ENCODE peak calls at places on chromosomes 11 and 22, in five cellular contexts. One of them, this sample, is unnamed.

GRCh38 chr11:105641433-105641832 is 31.6 kb downstream of the GRIA4 start:
- DNase-seq in CD4-positive, CD25-positive, alpha-beta regulatory T cell: no peak
- DNase-seq in breast epithelium: no peak
- DNase-seq in sigmoid colon: no peak
- DNase-seq in prostate gland: no peak
- DNase-seq in this sample: no peak

GRCh38 chr11:10622957-10623787 is 54.7 kb upstream of the LYVE1 start:
- DNase-seq in CD4-positive, CD25-positive, alpha-beta regulatory T cell: peak
- DNase-seq in breast epithelium: no peak
- DNase-seq in sigmoid colon: peak
- DNase-seq in prostate gland: no peak
- DNase-seq in this sample: no peak

GRCh38 chr11:44727114-44727372 is 281 bp downstream of the TSPAN18 start:
- DNase-seq in CD4-positive, CD25-positive, alpha-beta regulatory T cell: no peak
- DNase-seq in breast epithelium: no peak
- DNase-seq in sigmoid colon: no peak
- DNase-seq in prostate gland: no peak
- DNase-seq in this sample: no peak

GRCh38 chr11:85737738-85738137 is 51.7 kb upstream of the CCDC89 start:
- DNase-seq in CD4-positive, CD25-positive, alpha-beta regulatory T cell: peak
- DNase-seq in breast epithelium: no peak
- DNase-seq in sigmoid colon: no peak
- DNase-seq in prostate gland: no peak
- DNase-seq in this sample: no peak

GRCh38 chr11:130897262-130898182 is 18.8 kb downstream of the SNX19 start:
- DNase-seq in CD4-positive, CD25-positive, alpha-beta regulatory T cell: no peak
- DNase-seq in breast epithelium: peak
- DNase-seq in sigmoid colon: peak
- DNase-seq in prostate gland: peak
- DNase-seq in this sample: no peak

GRCh38 chr11:130099356-130099755 is 29.7 kb downstream of the APLP2 start:
- DNase-seq in CD4-positive, CD25-positive, alpha-beta regulatory T cell: no peak
- DNase-seq in breast epithelium: no peak
- DNase-seq in sigmoid colon: no peak
- DNase-seq in prostate gland: no peak
- DNase-seq in this sample: no peak

GRCh38 chr11:131042041-131042390 is 125.7 kb upstream of the SNX19 start:
- DNase-seq in CD4-positive, CD25-positive, alpha-beta regulatory T cell: no peak
- DNase-seq in breast epithelium: no peak
- DNase-seq in sigmoid colon: no peak
- DNase-seq in prostate gland: no peak
- DNase-seq in this sample: no peak

GRCh38 chr22:17826151-17826550 is 51.9 kb upstream of the BID start:
- DNase-seq in CD4-positive, CD25-positive, alpha-beta regulatory T cell: no peak
- DNase-seq in breast epithelium: no peak
- DNase-seq in sigmoid colon: no peak
- DNase-seq in prostate gland: no peak
- DNase-seq in this sample: no peak

GRCh38 chr11:93814966-93815633 is 31.0 kb downstream of the MED17 start:
- DNase-seq in CD4-positive, CD25-positive, alpha-beta regulatory T cell: no peak
- DNase-seq in breast epithelium: no peak
- DNase-seq in sigmoid colon: no peak
- DNase-seq in prostate gland: no peak
- DNase-seq in this sample: no peak

GRCh38 chr11:43547900-43548381 is 132.6 kb upstream of the HSD17B12 start:
- DNase-seq in CD4-positive, CD25-positive, alpha-beta regulatory T cell: no peak
- DNase-seq in breast epithelium: no peak
- DNase-seq in sigmoid colon: no peak
- DNase-seq in prostate gland: no peak
- DNase-seq in this sample: no peak

GRCh38 chr22:49999063-49999900 is 13.3 kb downstream of the IL17REL start:
- DNase-seq in CD4-positive, CD25-positive, alpha-beta regulatory T cell: no peak
- DNase-seq in breast epithelium: no peak
- DNase-seq in sigmoid colon: no peak
- DNase-seq in prostate gland: no peak
- DNase-seq in this sample: no peak

GRCh38 chr11:35944503-35945136 is 758 bp downstream of the LDLRAD3 start:
- DNase-seq in CD4-positive, CD25-positive, alpha-beta regulatory T cell: no peak
- DNase-seq in breast epithelium: no peak
- DNase-seq in sigmoid colon: no peak
- DNase-seq in prostate gland: no peak
- DNase-seq in this sample: no peak

GRCh38 chr11:108218912-108219783 is 3.3 kb downstream of the NPAT start:
- DNase-seq in CD4-positive, CD25-positive, alpha-beta regulatory T cell: no peak
- DNase-seq in breast epithelium: no peak
- DNase-seq in sigmoid colon: no peak
- DNase-seq in prostate gland: no peak
- DNase-seq in this sample: no peak

GRCh38 chr22:40128989-40129388 is 48.7 kb upstream of the TNRC6B start:
- DNase-seq in CD4-positive, CD25-positive, alpha-beta regulatory T cell: peak
- DNase-seq in breast epithelium: no peak
- DNase-seq in sigmoid colon: no peak
- DNase-seq in prostate gland: no peak
- DNase-seq in this sample: no peak

GRCh38 chr11:74532496-74533246 is 39.1 kb upstream of the LIPT2 start:
- DNase-seq in CD4-positive, CD25-positive, alpha-beta regulatory T cell: no peak
- DNase-seq in breast epithelium: no peak
- DNase-seq in sigmoid colon: no peak
- DNase-seq in prostate gland: peak
- DNase-seq in this sample: no peak

GRCh38 chr11:77142091-77142975 is 14.3 kb downstream of the MYO7A start:
- DNase-seq in CD4-positive, CD25-positive, alpha-beta regulatory T cell: peak
- DNase-seq in breast epithelium: no peak
- DNase-seq in sigmoid colon: no peak
- DNase-seq in prostate gland: no peak
- DNase-seq in this sample: no peak

GRCh38 chr11:10478574-10479550 is 23.8 kb downstream of the AMPD3 start:
- DNase-seq in CD4-positive, CD25-positive, alpha-beta regulatory T cell: no peak
- DNase-seq in breast epithelium: peak
- DNase-seq in sigmoid colon: no peak
- DNase-seq in prostate gland: no peak
- DNase-seq in this sample: peak

GRCh38 chr22:47152938-47153337 is 390.5 kb downstream of the TBC1D22A start:
- DNase-seq in CD4-positive, CD25-positive, alpha-beta regulatory T cell: no peak
- DNase-seq in breast epithelium: no peak
- DNase-seq in sigmoid colon: no peak
- DNase-seq in prostate gland: no peak
- DNase-seq in this sample: no peak

GRCh38 chr11:119338946-119339580 is 1.6 kb downstream of the C1QTNF5 start:
- DNase-seq in CD4-positive, CD25-positive, alpha-beta regulatory T cell: no peak
- DNase-seq in breast epithelium: no peak
- DNase-seq in sigmoid colon: no peak
- DNase-seq in prostate gland: no peak
- DNase-seq in this sample: no peak

GRCh38 chr11:68010058-68011041 is at the start of gene ALDH3B1:
- DNase-seq in CD4-positive, CD25-positive, alpha-beta regulatory T cell: no peak
- DNase-seq in breast epithelium: peak
- DNase-seq in sigmoid colon: peak
- DNase-seq in prostate gland: peak
- DNase-seq in this sample: peak

GRCh38 chr22:26436903-26437515 is 7.9 kb downstream of the ASPHD2 start:
- DNase-seq in CD4-positive, CD25-positive, alpha-beta regulatory T cell: no peak
- DNase-seq in breast epithelium: no peak
- DNase-seq in sigmoid colon: no peak
- DNase-seq in prostate gland: peak
- DNase-seq in this sample: no peak

GRCh38 chr11:105230586-105230985 is 91.0 kb upstream of the CARD18 start:
- DNase-seq in CD4-positive, CD25-positive, alpha-beta regulatory T cell: peak
- DNase-seq in breast epithelium: no peak
- DNase-seq in sigmoid colon: no peak
- DNase-seq in prostate gland: no peak
- DNase-seq in this sample: no peak

GRCh38 chr11:130181295-130182272 is 22.0 kb downstream of the ST14 start:
- DNase-seq in CD4-positive, CD25-positive, alpha-beta regulatory T cell: no peak
- DNase-seq in breast epithelium: no peak
- DNase-seq in sigmoid colon: no peak
- DNase-seq in prostate gland: peak
- DNase-seq in this sample: no peak

GRCh38 chr11:105357764-105358163 is 218.2 kb upstream of the CARD18 start:
- DNase-seq in CD4-positive, CD25-positive, alpha-beta regulatory T cell: no peak
- DNase-seq in breast epithelium: no peak
- DNase-seq in sigmoid colon: no peak
- DNase-seq in prostate gland: no peak
- DNase-seq in this sample: no peak

GRCh38 chr11:111718436-111719325 is 47.5 kb downstream of the PPP2R1B start:
- DNase-seq in CD4-positive, CD25-positive, alpha-beta regulatory T cell: no peak
- DNase-seq in breast epithelium: no peak
- DNase-seq in sigmoid colon: peak
- DNase-seq in prostate gland: peak
- DNase-seq in this sample: no peak

GRCh38 chr22:46105494-46106278 is 44.6 kb upstream of the PPARA start:
- DNase-seq in CD4-positive, CD25-positive, alpha-beta regulatory T cell: no peak
- DNase-seq in breast epithelium: peak
- DNase-seq in sigmoid colon: peak
- DNase-seq in prostate gland: peak
- DNase-seq in this sample: no peak

GRCh38 chr11:22169833-22170232 is 23.1 kb upstream of the ANO5 start:
- DNase-seq in CD4-positive, CD25-positive, alpha-beta regulatory T cell: no peak
- DNase-seq in breast epithelium: no peak
- DNase-seq in sigmoid colon: no peak
- DNase-seq in prostate gland: no peak
- DNase-seq in this sample: no peak

GRCh38 chr22:42907404-42908081 is 50.5 kb upstream of the ARFGAP3 start:
- DNase-seq in CD4-positive, CD25-positive, alpha-beta regulatory T cell: no peak
- DNase-seq in breast epithelium: no peak
- DNase-seq in sigmoid colon: no peak
- DNase-seq in prostate gland: peak
- DNase-seq in this sample: no peak

GRCh38 chr11:12241401-12241800 is 131.0 kb downstream of the MICAL2 start:
- DNase-seq in CD4-positive, CD25-positive, alpha-beta regulatory T cell: no peak
- DNase-seq in breast epithelium: no peak
- DNase-seq in sigmoid colon: no peak
- DNase-seq in prostate gland: no peak
- DNase-seq in this sample: no peak

GRCh38 chr11:83847635-83848034 is 561.5 kb upstream of the CCDC90B start:
- DNase-seq in CD4-positive, CD25-positive, alpha-beta regulatory T cell: no peak
- DNase-seq in breast epithelium: no peak
- DNase-seq in sigmoid colon: no peak
- DNase-seq in prostate gland: no peak
- DNase-seq in this sample: no peak

GRCh38 chr11:17387811-17388210 is 648 bp downstream of the KCNJ11 start:
- DNase-seq in CD4-positive, CD25-positive, alpha-beta regulatory T cell: no peak
- DNase-seq in breast epithelium: no peak
- DNase-seq in sigmoid colon: no peak
- DNase-seq in prostate gland: no peak
- DNase-seq in this sample: no peak
- H3K27ac ChIP-seq in CD4-positive, CD25-positive, alpha-beta regulatory T cell: no peak
- H3K27ac ChIP-seq in breast epithelium: no peak
- H3K27ac ChIP-seq in sigmoid colon: no peak
- H3K27ac ChIP-seq in prostate gland: no peak
- H3K27ac ChIP-seq in this sample: no peak

GRCh38 chr11:20065040-20065805 is 95.1 kb downstream of the DBX1 start:
- DNase-seq in CD4-positive, CD25-positive, alpha-beta regulatory T cell: no peak
- DNase-seq in breast epithelium: no peak
- DNase-seq in sigmoid colon: no peak
- DNase-seq in prostate gland: no peak
- DNase-seq in this sample: no peak
- H3K27ac ChIP-seq in CD4-positive, CD25-positive, alpha-beta regulatory T cell: no peak
- H3K27ac ChIP-seq in breast epithelium: no peak
- H3K27ac ChIP-seq in sigmoid colon: no peak
- H3K27ac ChIP-seq in prostate gland: no peak
- H3K27ac ChIP-seq in this sample: no peak

GRCh38 chr22:38033522-38034277 is 23.5 kb upstream of the PICK1 start:
- DNase-seq in CD4-positive, CD25-positive, alpha-beta regulatory T cell: no peak
- DNase-seq in breast epithelium: no peak
- DNase-seq in sigmoid colon: peak
- DNase-seq in prostate gland: no peak
- DNase-seq in this sample: no peak
- H3K27ac ChIP-seq in CD4-positive, CD25-positive, alpha-beta regulatory T cell: no peak
- H3K27ac ChIP-seq in breast epithelium: peak
- H3K27ac ChIP-seq in sigmoid colon: peak
- H3K27ac ChIP-seq in prostate gland: peak
- H3K27ac ChIP-seq in this sample: peak

GRCh38 chr22:20002098-20002497 is 14.5 kb downstream of the ARVCF start:
- DNase-seq in CD4-positive, CD25-positive, alpha-beta regulatory T cell: no peak
- DNase-seq in breast epithelium: no peak
- DNase-seq in sigmoid colon: no peak
- DNase-seq in prostate gland: no peak
- DNase-seq in this sample: no peak

GRCh38 chr22:19998991-19999820 is 17.4 kb downstream of the ARVCF start:
- DNase-seq in CD4-positive, CD25-positive, alpha-beta regulatory T cell: no peak
- DNase-seq in breast epithelium: no peak
- DNase-seq in sigmoid colon: no peak
- DNase-seq in prostate gland: no peak
- DNase-seq in this sample: no peak

GRCh38 chr22:20001082-20001638 is 15.5 kb downstream of the ARVCF start:
- DNase-seq in CD4-positive, CD25-positive, alpha-beta regulatory T cell: no peak
- DNase-seq in breast epithelium: no peak
- DNase-seq in sigmoid colon: no peak
- DNase-seq in prostate gland: no peak
- DNase-seq in this sample: no peak

GRCh38 chr22:19998232-19998951 is 18.2 kb downstream of the ARVCF start:
- DNase-seq in CD4-positive, CD25-positive, alpha-beta regulatory T cell: no peak
- DNase-seq in breast epithelium: no peak
- DNase-seq in sigmoid colon: no peak
- DNase-seq in prostate gland: no peak
- DNase-seq in this sample: no peak

DNA sequence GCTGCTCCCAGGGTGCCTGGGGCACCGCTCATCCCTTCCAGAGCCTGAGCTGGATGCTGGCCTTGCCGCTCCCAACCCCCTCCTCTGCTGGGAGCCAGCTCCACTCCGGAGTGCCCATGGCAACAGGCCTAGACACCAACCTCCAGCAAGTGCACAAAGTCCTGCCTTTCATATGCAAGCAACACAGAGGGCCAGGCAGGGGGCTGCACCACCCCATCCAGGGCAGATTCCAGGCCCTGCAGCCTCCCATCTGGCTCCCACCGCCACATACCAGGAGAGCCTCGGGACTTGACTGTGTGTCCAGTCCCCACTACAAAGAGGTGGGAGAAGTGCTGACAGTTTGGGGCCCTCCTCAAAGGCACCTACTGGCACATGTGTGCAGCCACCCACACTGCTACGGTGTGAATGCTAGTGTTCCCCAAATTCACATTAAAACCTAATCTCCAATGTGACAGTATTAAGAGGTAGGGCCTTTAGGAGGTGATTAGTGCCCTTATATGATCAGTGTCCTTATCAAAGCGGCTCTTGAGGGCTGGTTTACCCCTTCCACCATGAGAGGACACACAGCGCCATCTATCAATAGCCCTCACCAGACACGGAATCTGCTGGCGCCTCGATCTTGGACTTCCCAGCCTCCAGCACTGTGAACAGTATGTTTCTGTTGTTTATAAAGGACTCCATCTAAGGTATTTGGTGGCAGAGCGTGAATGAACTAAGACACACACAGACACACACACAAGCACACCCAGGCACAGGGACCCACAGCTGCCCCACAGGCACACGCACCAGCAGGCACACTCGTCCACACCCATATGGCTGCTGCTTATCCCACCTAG is 16.2 kb downstream of the ARVCF start:
- DNase-seq in CD4-positive, CD25-positive, alpha-beta regulatory T cell: no peak
- DNase-seq in breast epithelium: no peak
- DNase-seq in sigmoid colon: no peak
- DNase-seq in prostate gland: no peak
- DNase-seq in this sample: no peak
- H3K27ac ChIP-seq in CD4-positive, CD25-positive, alpha-beta regulatory T cell: no peak
- H3K27ac ChIP-seq in breast epithelium: no peak
- H3K27ac ChIP-seq in sigmoid colon: peak
- H3K27ac ChIP-seq in prostate gland: no peak
- H3K27ac ChIP-seq in this sample: no peak

This sample was measured in suprapubic skin.